ENCODE peak calls at places on chromosomes 1 and 21, in five cellular contexts. J is PC-9, Z is cerebellar cortex, A is SK-MEL-5, C is NCI-H2081. D is an unnamed sample.

GRCh38 chr1:17763995-17764394 is 8.9 kb downstream of the ACTL8 start:
- DNase-seq in J (no peak), Z (no peak), A (no peak), C (no peak), D (no peak)

GRCh38 chr1:33379631-33380354 is 51.1 kb downstream of the PHC2 start:
- DNase-seq in J (no peak), Z (peak; percentile 28), A (no peak), C (no peak), D (no peak)

GRCh38 chr1:36203027-36203553 is 21.2 kb upstream of the THRAP3 start:
- DNase-seq in J (no peak), Z (no peak), A (no peak), C (no peak), D (no peak)

GRCh38 chr21:38769253-38769780 is 36.4 kb upstream of the ETS2 start:
- DNase-seq in J (no peak), Z (no peak), A (no peak), C (no peak), D (no peak)

GRCh38 chr1:117678246-117678977 is 72.6 kb downstream of the TENT5C start:
- DNase-seq in J (no peak), Z (no peak), A (no peak), C (no peak), D (no peak)

GRCh38 chr1:55038974-55039341 is 390 bp upstream of the PCSK9 start:
- DNase-seq in J (no peak), Z (no peak), A (no peak), C (no peak), D (no peak)

GRCh38 chr1:72000809-72001208 is 281.5 kb downstream of the NEGR1 start:
- DNase-seq in J (peak; percentile 15), Z (no peak), A (no peak), C (no peak), D (no peak)

GRCh38 chr1:147627435-147628110 is 42.8 kb downstream of the ACP6 start:
- DNase-seq in J (peak; percentile 25), Z (peak; percentile 43), A (peak; percentile 75), C (peak; percentile 49), D (peak; percentile 75)

GRCh38 chr1:18927082-18927653 is 24.8 kb upstream of the ALDH4A1 start:
- DNase-seq in J (peak; percentile 44), Z (no peak), A (no peak), C (no peak), D (no peak)

GRCh38 chr21:45286671-45287437 is 841 bp downstream of the POFUT2 start:
- DNase-seq in J (no peak), Z (no peak), A (no peak), C (no peak), D (peak; percentile 50)

GRCh38 chr1:23634840-23635642 is 56.6 kb upstream of the RPL11 start:
- DNase-seq in J (peak; percentile 59), Z (peak; percentile 74), A (peak; percentile 75), C (peak; percentile 69), D (no peak)

GRCh38 chr21:32826317-32827167 is 55.0 kb upstream of the PAXBP1 start:
- DNase-seq in J (peak; percentile 7), Z (peak; percentile 56), A (peak; percentile 73), C (peak; percentile 29), D (no peak)

GRCh38 chr1:227788279-227789041 is 27.0 kb upstream of the PRSS38 start:
- DNase-seq in J (peak; percentile 96), Z (no peak), A (peak; percentile 60), C (peak; percentile 80), D (peak; percentile 87)

GRCh38 chr1:95854457-95854856 is 620.4 kb downstream of the RWDD3 start:
- DNase-seq in J (no peak), Z (no peak), A (no peak), C (no peak), D (no peak)

D was measured in lower lobe of right lung.